ENCODE peak calls at places on chromosomes 3 and 15, in five cellular contexts. H is cardiac muscle cell; B is H9; R is CD8-positive, alpha-beta memory T cell; U is aorta. J is an unnamed sample. For H3K4me1, the result is how much of the 10 kb centered on the place peaks cover.

GRCh38 chr3:11391930-11392688 is 119.9 kb downstream of the ATG7 start:
- DNase-seq in H (no peak), B (no peak), R (no peak), U (no peak), J (no peak)

GRCh38 chr3:189787191-189787590 is 156.0 kb downstream of the TP63 start:
- DNase-seq in H (no peak), B (no peak), R (no peak), U (no peak), J (no peak)

GRCh38 chr15:76107169-76107568 is 47.4 kb downstream of the TMEM266 start:
- DNase-seq in H (no peak), B (no peak), R (no peak), U (no peak), J (no peak)

GRCh38 chr3:106071306-106071705 is 202.5 kb upstream of the CBLB start:
- DNase-seq in H (no peak), B (no peak), R (no peak), U (no peak), J (no peak)

GRCh38 chr3:176737480-176738147 is 459.7 kb downstream of the TBL1XR1 start:
- DNase-seq in H (no peak), B (no peak), R (no peak), U (no peak), J (no peak)

GRCh38 chr15:43799209-43799944 is 643 bp downstream of the SERINC4 start:
- DNase-seq in H (no peak), B (peak), R (no peak), U (no peak), J (no peak)

GRCh38 chr15:41332788-41333527 is at the start of gene NUSAP1:
- DNase-seq in H (no peak), B (no peak), R (no peak), U (peak), J (no peak)

GRCh38 chr3:124669470-124669869 is 60.8 kb upstream of the UMPS start:
- DNase-seq in H (no peak), B (no peak), R (no peak), U (no peak), J (no peak)

GRCh38 chr3:66499881-66500574 is 794 bp downstream of the LRIG1 start:
- DNase-seq in H (peak), B (no peak), R (peak), U (peak), J (no peak)

GRCh38 chr3:156601497-156601896 is 46.6 kb upstream of the SSR3 start:
- DNase-seq in H (no peak), B (no peak), R (no peak), U (no peak), J (no peak)

GRCh38 chr3:38580450-38581382 is 68.8 kb downstream of the SCN5A start:
- DNase-seq in H (peak), B (peak), R (no peak), U (peak), J (no peak)

GRCh38 chr15:60392601-60392985 is 5.2 kb downstream of the ANXA2 start:
- DNase-seq in H (no peak), B (no peak), R (no peak), U (no peak), J (no peak)

GRCh38 chr15:100973351-100974034 is 54.3 kb downstream of the LRRK1 start:
- DNase-seq in H (peak), B (no peak), R (no peak), U (no peak), J (no peak)

GRCh38 chr15:90046289-90046688 is 45.2 kb downstream of the ZNF710 start:
- DNase-seq in H (no peak), B (no peak), R (no peak), U (peak), J (no peak)

GRCh38 chr15:61668444-61668843 is 391.8 kb downstream of the VPS13C start:
- DNase-seq in H (no peak), B (no peak), R (no peak), U (no peak), J (no peak)

GRCh38 chr3:176296066-176296597 is 901.1 kb downstream of the TBL1XR1 start:
- DNase-seq in H (no peak), B (no peak), R (no peak), U (no peak), J (no peak)

GRCh38 chr3:71753716-71754609 is at the start of gene GPR27:
- DNase-seq in H (peak), B (peak), R (peak), U (peak), J (no peak)

GRCh38 chr3:143287403-143287802 is 167.8 kb downstream of the CHST2 start:
- DNase-seq in H (no peak), B (no peak), R (no peak), U (no peak), J (no peak)

GRCh38 chr15:77627581-77627980 is 5.1 kb downstream of the LINGO1 start:
- DNase-seq in H (no peak), B (no peak), R (no peak), U (no peak), J (no peak)

DNA sequence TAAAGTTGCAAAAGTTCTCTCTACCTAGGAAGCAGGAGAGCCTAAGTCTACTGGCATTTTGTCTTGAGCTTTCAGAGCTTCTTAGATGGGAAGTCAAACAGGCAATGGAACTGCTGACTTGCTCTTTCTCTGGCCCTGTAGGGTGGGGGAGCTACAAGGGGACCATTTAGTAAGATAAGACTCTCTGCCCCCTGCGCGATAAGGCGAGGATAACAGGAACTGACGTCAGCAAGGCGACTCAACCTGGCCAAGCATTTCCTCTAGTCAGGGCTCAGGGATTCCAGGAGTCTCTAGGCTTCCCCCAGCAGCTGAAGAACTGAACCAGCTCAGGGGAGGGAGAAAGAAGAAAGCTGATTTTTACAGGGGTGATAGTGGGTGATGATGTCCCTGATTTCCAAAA is 5.8 kb downstream of the RARB start:
- DNase-seq in H (no peak), B (no peak), R (no peak), U (no peak), J (no peak)
- H3K27ac ChIP-seq in H (peak), B (no peak), R (no peak), U (no peak), J (no peak)

DNA sequence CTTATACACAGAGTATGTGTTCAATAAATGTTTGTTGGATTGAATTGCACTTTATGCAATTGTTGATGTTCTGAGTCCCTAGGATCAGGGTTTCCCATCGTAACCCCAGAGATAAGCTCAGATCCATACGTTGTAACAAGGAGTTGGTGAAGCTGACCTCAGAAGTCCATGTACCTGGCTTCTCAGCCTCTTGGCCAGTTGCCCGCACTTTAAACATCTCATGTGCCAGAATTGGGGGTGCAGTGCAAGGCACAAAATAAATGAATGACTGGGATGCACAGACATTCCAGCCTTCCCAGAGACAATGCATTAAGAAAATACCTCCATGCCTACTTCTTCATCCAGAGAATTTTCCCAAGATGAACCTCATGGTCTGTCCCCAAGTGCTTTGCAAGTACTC is 142.9 kb upstream of the IL12A start:
- DNase-seq in H (no peak), B (no peak), R (no peak), U (no peak), J (no peak)
- H3K4me1 ChIP-seq in H (under half), B (under half), R (under half), U (under half), J (under half)

GRCh38 chr3:119367000-119367399 is 72.8 kb downstream of the ARHGAP31 start:
- DNase-seq in H (no peak), B (no peak), R (no peak), U (no peak), J (no peak)

GRCh38 chr3:119362940-119363725 is 69.0 kb downstream of the ARHGAP31 start:
- DNase-seq in H (no peak), B (no peak), R (no peak), U (no peak), J (no peak)

GRCh38 chr3:119368243-119368800 is 74.1 kb downstream of the ARHGAP31 start:
- DNase-seq in H (no peak), B (no peak), R (no peak), U (no peak), J (no peak)

GRCh38 chr3:119362010-119362409 is 67.8 kb downstream of the ARHGAP31 start:
- DNase-seq in H (peak), B (no peak), R (no peak), U (no peak), J (no peak)

DNA sequence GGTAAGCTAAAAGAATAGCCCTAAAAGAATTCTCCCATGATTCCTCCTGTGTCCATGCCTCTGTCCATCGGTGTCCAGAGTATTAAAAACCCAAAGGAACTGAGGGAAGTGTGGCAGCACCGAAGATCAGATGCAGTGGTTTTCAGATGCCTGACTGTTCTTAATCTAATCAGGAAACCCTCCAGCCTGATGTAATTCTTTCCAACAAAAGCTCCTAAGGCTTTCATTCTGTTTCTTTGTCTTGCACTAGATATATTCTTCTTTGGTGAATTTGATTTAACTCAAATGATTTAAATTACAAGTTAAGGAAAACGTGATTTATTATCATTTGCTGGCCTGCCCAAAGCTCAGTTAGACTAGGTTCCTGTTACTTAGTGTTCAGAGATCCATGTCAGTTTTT is 71.2 kb downstream of the ARHGAP31 start:
- DNase-seq in H (no peak), B (no peak), R (no peak), U (no peak), J (no peak)
- H3K27ac ChIP-seq in H (no peak), B (no peak), R (no peak), U (no peak), J (no peak)

GRCh38 chr15:55221090-55222011 is 24.6 kb upstream of the RSL24D1 start:
- DNase-seq in H (peak), B (no peak), R (no peak), U (no peak), J (no peak)
- H3K4me1 ChIP-seq in H (under half), B (under half), R (half or more), U (under half), J (under half)

GRCh38 chr3:114093596-114093995 is 37.1 kb downstream of the QTRT2 start:
- DNase-seq in H (peak), B (no peak), R (no peak), U (no peak), J (no peak)

GRCh38 chr3:114095808-114096207 is 39.3 kb downstream of the QTRT2 start:
- DNase-seq in H (no peak), B (no peak), R (no peak), U (no peak), J (no peak)

GRCh38 chr3:114093001-114093350 is 36.4 kb downstream of the QTRT2 start:
- DNase-seq in H (no peak), B (no peak), R (no peak), U (no peak), J (no peak)

GRCh38 chr3:114089675-114090074 is 33.1 kb downstream of the QTRT2 start:
- DNase-seq in H (no peak), B (no peak), R (no peak), U (no peak), J (no peak)

GRCh38 chr3:114092151-114093000 is 35.8 kb downstream of the QTRT2 start:
- DNase-seq in H (no peak), B (no peak), R (no peak), U (no peak), J (no peak)
- H3K27ac ChIP-seq in H (no peak), B (no peak), R (no peak), U (no peak), J (no peak)

DNA sequence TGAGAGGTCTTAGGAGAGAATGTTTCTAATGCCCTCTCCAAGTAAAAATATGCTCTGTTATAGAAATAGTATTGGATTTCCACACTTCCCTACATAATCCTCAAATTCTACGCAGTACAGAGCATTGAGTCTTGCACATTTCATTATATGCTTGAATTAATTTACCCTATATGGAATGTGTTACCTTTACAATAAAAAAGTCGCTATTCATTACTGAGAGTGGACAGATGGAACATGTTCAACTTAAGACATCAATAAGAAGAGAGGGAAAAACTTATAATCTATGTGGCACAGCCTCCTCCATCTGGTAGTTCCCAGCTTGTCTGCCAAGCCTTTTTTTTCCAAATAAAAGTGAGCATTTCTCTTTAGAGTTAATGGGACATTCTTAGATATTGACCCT is 417.9 kb downstream of the MECOM start:
- DNase-seq in H (no peak), B (no peak), R (no peak), U (no peak), J (no peak)
- H3K4me1 ChIP-seq in H (under half), B (under half), R (under half), U (under half), J (under half)

GRCh38 chr3:188482929-188483328 is 329.0 kb downstream of the LPP start:
- DNase-seq in H (no peak), B (no peak), R (no peak), U (no peak), J (no peak)
- H3K27ac ChIP-seq in H (no peak), B (no peak), R (no peak), U (no peak), J (no peak)

GRCh38 chr3:139533781-139534443 is 5.6 kb downstream of the RBP1 start:
- DNase-seq in H (peak), B (no peak), R (no peak), U (peak), J (no peak)
- H3K4me1 ChIP-seq in H (under half), B (under half), R (under half), U (under half), J (under half)

GRCh38 chr3:16318216-16318615 is 53.2 kb downstream of the OXNAD1 start:
- DNase-seq in H (no peak), B (no peak), R (no peak), U (no peak), J (no peak)

GRCh38 chr3:16316847-16317560 is 52.0 kb downstream of the OXNAD1 start:
- DNase-seq in H (no peak), B (no peak), R (no peak), U (no peak), J (no peak)

GRCh38 chr3:16316396-16316795 is 51.4 kb downstream of the OXNAD1 start:
- DNase-seq in H (no peak), B (no peak), R (no peak), U (no peak), J (no peak)

GRCh38 chr3:16319307-16319706 is 54.3 kb downstream of the OXNAD1 start:
- DNase-seq in H (peak), B (peak), R (peak), U (no peak), J (peak)

GRCh38 chr3:16317561-16317945 is 52.5 kb downstream of the OXNAD1 start:
- DNase-seq in H (no peak), B (no peak), R (no peak), U (no peak), J (no peak)
- H3K27ac ChIP-seq in H (no peak), B (no peak), R (no peak), U (no peak), J (no peak)

J was measured in effector memory CD4-positive, alpha-beta T cell.